ENCODE peak calls at places on chromosomes 7 and 10, in seven cellular contexts. C, Y, M, R, D, F and L are unnamed samples.

GRCh38 chr7:132430863-132431822 is 145.1 kb downstream of the PLXNA4 start:
- DNase-seq in C (no peak), Y (no peak), M (no peak), R (peak; percentile 63), D (peak; percentile 65), F (no peak), L (no peak)

GRCh38 chr10:85792533-85792858 is 574.1 kb downstream of the GRID1 start:
- DNase-seq in C (no peak), Y (no peak), M (no peak), R (no peak), D (no peak), F (no peak), L (no peak)

GRCh38 chr10:31146496-31147219 is 115.0 kb upstream of the ZNF438 start:
- DNase-seq in C (no peak), Y (no peak), M (no peak), R (no peak), D (peak; percentile 30), F (no peak), L (no peak)

GRCh38 chr10:49767752-49768151 is 5.6 kb upstream of the OGDHL start:
- DNase-seq in C (no peak), Y (no peak), M (no peak), R (no peak), D (no peak), F (no peak), L (no peak)

GRCh38 chr10:3424102-3424803 is 251.7 kb upstream of the PITRM1 start:
- DNase-seq in C (no peak), Y (no peak), M (peak; percentile 25), R (no peak), D (no peak), F (no peak), L (no peak)

GRCh38 chr10:51748959-51749358 is 49.6 kb upstream of the CSTF2T start:
- DNase-seq in C (no peak), Y (no peak), M (no peak), R (no peak), D (no peak), F (no peak), L (no peak)

GRCh38 chr10:30970760-30971460 is 60.8 kb downstream of the ZNF438 start:
- DNase-seq in C (no peak), Y (no peak), M (no peak), R (no peak), D (no peak), F (no peak), L (no peak)

GRCh38 chr7:52973126-52973525 is 62.3 kb upstream of the POM121L12 start:
- DNase-seq in C (no peak), Y (no peak), M (no peak), R (no peak), D (no peak), F (no peak), L (no peak)

GRCh38 chr10:92849576-92850090 is 1.3 kb downstream of the EXOC6 start:
- DNase-seq in C (no peak), Y (no peak), M (no peak), R (no peak), D (no peak), F (no peak), L (no peak)

GRCh38 chr7:143229054-143229790 is 7.4 kb downstream of the TAS2R40 start:
- DNase-seq in C (no peak), Y (no peak), M (no peak), R (no peak), D (no peak), F (no peak), L (peak; percentile 50)

GRCh38 chr7:141593134-141593533 is 41.9 kb downstream of the AGK start:
- DNase-seq in C (no peak), Y (no peak), M (no peak), R (no peak), D (no peak), F (no peak), L (peak; percentile 56)

GRCh38 chr7:157663061-157663863 is 326.5 kb downstream of the DNAJB6 start:
- DNase-seq in C (no peak), Y (no peak), M (no peak), R (no peak), D (no peak), F (no peak), L (peak; percentile 6)

GRCh38 chr10:21399392-21400015 is 126.0 kb downstream of the SKIDA1 start:
- DNase-seq in C (no peak), Y (no peak), M (no peak), R (no peak), D (no peak), F (no peak), L (no peak)

GRCh38 chr7:3027005-3027404 is 16.7 kb downstream of the CARD11 start:
- DNase-seq in C (no peak), Y (no peak), M (no peak), R (no peak), D (no peak), F (no peak), L (no peak)

GRCh38 chr7:132161976-132162375 is 414.3 kb downstream of the PLXNA4 start:
- DNase-seq in C (no peak), Y (no peak), M (no peak), R (no peak), D (no peak), F (no peak), L (peak; percentile 55)

GRCh38 chr7:148162808-148163207 is 427.8 kb upstream of the C7orf33 start:
- DNase-seq in C (no peak), Y (no peak), M (peak; percentile 23), R (no peak), D (no peak), F (no peak), L (no peak)

GRCh38 chr10:62095341-62096071 is 173.1 kb downstream of the RTKN2 start:
- DNase-seq in C (peak; percentile 16), Y (no peak), M (no peak), R (no peak), D (no peak), F (no peak), L (no peak)

GRCh38 chr10:62096534-62096933 is 172.1 kb downstream of the RTKN2 start:
- DNase-seq in C (no peak), Y (no peak), M (no peak), R (no peak), D (no peak), F (no peak), L (no peak)

GRCh38 chr10:62092301-62092990 is 176.2 kb downstream of the RTKN2 start:
- DNase-seq in C (no peak), Y (no peak), M (no peak), R (no peak), D (no peak), F (no peak), L (no peak)

GRCh38 chr10:62098278-62099121 is 170.1 kb downstream of the RTKN2 start:
- DNase-seq in C (no peak), Y (no peak), M (no peak), R (no peak), D (no peak), F (no peak), L (no peak)

GRCh38 chr10:62093863-62094291 is 174.8 kb downstream of the RTKN2 start:
- DNase-seq in C (no peak), Y (no peak), M (no peak), R (no peak), D (no peak), F (no peak), L (no peak)
- H3K27ac ChIP-seq in C (peak overlapping the region; percentile 45), Y (peak overlapping the region; percentile 14), M (no peak overlapping the region), R (no peak overlapping the region), D (no peak overlapping the region), F (no peak overlapping the region), L (no peak overlapping the region)

GRCh38 chr7:151792011-151792410 is 84.9 kb downstream of the PRKAG2 start:
- DNase-seq in C (no peak), Y (no peak), M (no peak), R (no peak), D (no peak), F (no peak), L (no peak)

GRCh38 chr7:151789380-151789947 is 87.5 kb downstream of the PRKAG2 start:
- DNase-seq in C (no peak), Y (no peak), M (no peak), R (no peak), D (no peak), F (no peak), L (no peak)

GRCh38 chr7:151790095-151790825 is 86.7 kb downstream of the PRKAG2 start:
- DNase-seq in C (no peak), Y (no peak), M (no peak), R (no peak), D (no peak), F (no peak), L (no peak)

GRCh38 chr7:151792671-151793070 is 84.2 kb downstream of the PRKAG2 start:
- DNase-seq in C (no peak), Y (no peak), M (no peak), R (no peak), D (no peak), F (no peak), L (no peak)

GRCh38 chr7:151790826-151791379 is 86.0 kb downstream of the PRKAG2 start:
- DNase-seq in C (no peak), Y (no peak), M (no peak), R (no peak), D (no peak), F (no peak), L (no peak)
- H3K27me3 ChIP-seq in C (no peaks in the 10 kb centered on the region), Y (no peaks in the 10 kb centered on the region), M (no peaks in the 10 kb centered on the region), R (no peaks in the 10 kb centered on the region), D (no peaks in the 10 kb centered on the region), F (no peaks in the 10 kb centered on the region), L (no peaks in the 10 kb centered on the region)

DNA sequence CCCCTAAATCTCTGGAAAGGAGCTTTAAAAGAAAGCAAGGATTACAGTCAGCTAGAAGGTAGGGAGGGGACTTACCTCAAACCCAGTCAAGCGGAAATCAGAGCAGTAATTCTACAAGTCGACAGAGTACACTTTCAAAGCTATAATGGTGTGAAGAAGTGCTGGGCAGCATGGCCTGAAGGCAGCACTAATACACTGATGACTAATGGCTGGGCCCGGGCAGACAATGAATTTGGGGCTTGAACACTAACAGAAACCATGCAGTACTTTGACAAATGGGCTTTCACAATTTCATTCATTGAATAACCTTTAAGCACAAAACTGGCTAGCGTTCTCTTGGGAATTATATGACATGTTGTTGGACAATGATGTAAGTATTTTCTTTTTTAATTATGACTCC is 4.7 kb downstream of the GLI3 start:
- DNase-seq in C (no peak), Y (no peak), M (no peak), R (no peak), D (no peak), F (no peak), L (peak; percentile 9)
- H3K4me3 ChIP-seq in C (no peak overlapping the region), Y (no peak overlapping the region), M (no peak overlapping the region), R (no peak overlapping the region), D (no peak overlapping the region), F (peak overlapping the region; percentile 0), L (no peak overlapping the region)

GRCh38 chr10:130551676-130552075 is 415.5 kb downstream of the GLRX3 start:
- DNase-seq in C (no peak), Y (no peak), M (no peak), R (no peak), D (no peak), F (no peak), L (no peak)

GRCh38 chr10:130550952-130551674 is 414.9 kb downstream of the GLRX3 start:
- DNase-seq in C (no peak), Y (no peak), M (no peak), R (no peak), D (no peak), F (no peak), L (no peak)

GRCh38 chr10:130554701-130555410 is 418.7 kb downstream of the GLRX3 start:
- DNase-seq in C (no peak), Y (no peak), M (no peak), R (no peak), D (no peak), F (no peak), L (no peak)

GRCh38 chr10:130555411-130555750 is 419.2 kb downstream of the GLRX3 start:
- DNase-seq in C (no peak), Y (no peak), M (no peak), R (no peak), D (no peak), F (no peak), L (no peak)

GRCh38 chr10:130553846-130554245 is 417.7 kb downstream of the GLRX3 start:
- DNase-seq in C (no peak), Y (no peak), M (no peak), R (no peak), D (no peak), F (no peak), L (peak; percentile 66)
- H3K27ac ChIP-seq in C (no peak overlapping the region), Y (no peak overlapping the region), M (no peak overlapping the region), R (no peak overlapping the region), D (no peak overlapping the region), F (no peak overlapping the region), L (peak overlapping the region; percentile 49)